ENCODE peak calls at places on chromosomes 5 and 9, in five cellular contexts. A is GM23248, O is hepatocyte, S is HCT116, C is neural progenitor cell. G is an unnamed sample.

GRCh38 chr5:74408150-74409043 is 232.1 kb downstream of the ENC1 start:
- DNase-seq in A (no peak), O (peak), S (no peak), C (no peak), G (no peak)

GRCh38 chr5:32326216-32326772 is 13.6 kb upstream of the MTMR12 start:
- DNase-seq in S (peak), O (no peak), A (peak), C (no peak), G (no peak)

GRCh38 chr5:7875151-7875550 is 6.2 kb downstream of the MTRR start:
- DNase-seq in O (no peak), C (no peak), S (no peak), A (no peak), G (no peak)

GRCh38 chr9:5375790-5376477 is 36.3 kb upstream of the RLN1 start:
- DNase-seq in A (peak), C (no peak), O (no peak), S (no peak), G (no peak)

GRCh38 chr9:23824241-23825142 is 1.5 kb downstream of the ELAVL2 start:
- DNase-seq in C (peak), O (peak), A (peak), S (no peak), G (no peak)

GRCh38 chr5:54088081-54088480 is 222.3 kb downstream of the ARL15 start:
- DNase-seq in C (no peak), S (no peak), O (no peak), A (no peak), G (no peak)

GRCh38 chr5:113508756-113509155 is 4.7 kb upstream of the YTHDC2 start:
- DNase-seq in S (no peak), A (peak), O (no peak), C (no peak), G (no peak)

GRCh38 chr5:134122530-134122929 is 8.0 kb downstream of the TCF7 start:
- DNase-seq in S (no peak), A (no peak), C (no peak), O (no peak), G (peak)

GRCh38 chr5:141306630-141307029 is 2.8 kb upstream of the SLC25A2 start:
- DNase-seq in C (no peak), O (no peak), S (no peak), A (no peak), G (no peak)

GRCh38 chr9:133125706-133126696 is 5.0 kb upstream of the RALGDS start:
- DNase-seq in S (no peak), C (no peak), O (no peak), A (peak), G (no peak)

GRCh38 chr5:83097582-83098265 is 20.4 kb downstream of the XRCC4 start:
- DNase-seq in S (no peak), C (no peak), A (peak), O (peak), G (no peak)

GRCh38 chr9:3760031-3760430 is 234.2 kb upstream of the RFX3 start:
- DNase-seq in C (peak), O (no peak), A (no peak), S (no peak), G (no peak)

GRCh38 chr9:34884732-34885131 is 73.4 kb upstream of the PHF24 start:
- DNase-seq in C (no peak), O (no peak), A (no peak), S (no peak), G (no peak)

GRCh38 chr9:71854811-71855210 is 56.2 kb downstream of the ABHD17B start:
- DNase-seq in C (no peak), A (no peak), O (no peak), S (no peak), G (no peak)

GRCh38 chr5:112738180-112738560 is 485 bp downstream of the APC start:
- DNase-seq in O (no peak), A (peak), C (peak), S (no peak), G (peak)

GRCh38 chr9:74666625-74667316 is 169.6 kb downstream of the RORB start:
- DNase-seq in A (peak), C (no peak), O (no peak), S (no peak), G (no peak)

GRCh38 chr9:22228542-22228941 is 218.1 kb upstream of the DMRTA1 start:
- DNase-seq in C (no peak), O (no peak), S (no peak), A (peak), G (no peak)

GRCh38 chr9:91321691-91322090 is 40.0 kb downstream of the AUH start:
- DNase-seq in S (no peak), O (no peak), C (no peak), A (no peak), G (no peak)
- TF ChIP-seq EZH2phosphoT487 in S (no peak), O (no peak), C (no peak), A (no peak), G (no peak)

DNA sequence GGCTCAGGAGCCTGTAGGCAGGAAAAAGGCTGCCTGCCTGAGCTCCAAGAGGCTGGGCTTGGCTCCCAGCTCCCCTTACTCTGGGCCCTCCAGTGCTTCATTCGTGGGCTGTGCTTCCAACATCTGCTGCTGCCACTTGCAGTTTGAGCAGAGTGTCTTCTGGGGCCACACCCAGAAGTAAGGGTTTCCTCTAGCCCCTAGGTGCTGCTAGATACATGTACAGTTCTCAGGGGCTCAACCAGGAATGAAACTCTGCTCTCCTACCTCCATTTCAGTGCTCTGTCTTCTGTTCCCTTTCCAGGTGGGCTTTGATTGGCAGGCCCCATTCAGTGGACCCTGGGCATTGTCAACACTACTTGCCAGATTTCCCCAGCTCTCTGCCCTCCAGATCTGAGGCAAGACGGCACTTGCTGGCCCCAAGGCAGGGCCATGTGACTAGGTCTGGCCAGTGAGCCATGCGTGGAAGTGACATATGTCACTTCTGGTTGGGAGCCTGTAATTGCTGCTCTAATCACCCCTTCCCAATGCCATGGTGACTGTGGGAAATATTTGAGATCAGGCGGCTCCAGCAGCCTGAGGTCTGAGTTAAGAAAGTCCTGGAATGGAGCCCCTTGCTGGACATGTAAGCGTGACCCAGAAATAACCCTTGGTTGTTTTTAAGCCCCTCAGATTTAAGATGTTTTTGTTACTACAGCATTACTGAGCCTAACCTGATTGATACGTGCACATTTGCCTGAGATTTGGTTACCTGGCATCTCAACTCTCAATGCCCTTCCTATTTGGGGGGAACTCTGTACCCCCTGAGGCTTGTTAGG is 9.4 kb upstream of the BOD1 start:
- DNase-seq in C (no peak), O (peak), A (no peak), S (no peak), G (peak)
- H2AFZ ChIP-seq in C (no peak), O (no peak), A (peak), S (no peak), G (peak)

DNA sequence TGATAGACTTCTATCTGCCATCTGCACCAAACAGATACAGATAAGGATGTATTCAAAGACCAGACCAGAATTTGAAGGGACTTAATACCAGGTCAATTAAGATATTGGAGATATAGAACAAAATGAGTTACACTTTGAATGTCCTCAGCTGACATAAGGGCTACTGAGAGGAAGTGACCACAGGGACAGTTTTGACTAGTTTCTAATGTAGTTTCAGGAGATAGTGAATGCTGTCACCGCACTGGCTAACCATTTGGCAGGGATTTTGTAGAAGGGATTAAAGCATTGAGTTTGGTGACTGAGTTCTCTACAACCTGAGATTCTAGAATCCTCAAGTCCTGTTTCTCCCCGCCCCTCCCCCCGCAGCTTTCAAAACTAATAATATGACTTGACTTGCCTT is 22.7 kb downstream of the CCNH start:
- DNase-seq in S (no peak), A (no peak), C (no peak), O (no peak), G (no peak)
- H3K27ac ChIP-seq in S (no peak), A (peak), C (no peak), O (no peak), G (no peak)

DNA sequence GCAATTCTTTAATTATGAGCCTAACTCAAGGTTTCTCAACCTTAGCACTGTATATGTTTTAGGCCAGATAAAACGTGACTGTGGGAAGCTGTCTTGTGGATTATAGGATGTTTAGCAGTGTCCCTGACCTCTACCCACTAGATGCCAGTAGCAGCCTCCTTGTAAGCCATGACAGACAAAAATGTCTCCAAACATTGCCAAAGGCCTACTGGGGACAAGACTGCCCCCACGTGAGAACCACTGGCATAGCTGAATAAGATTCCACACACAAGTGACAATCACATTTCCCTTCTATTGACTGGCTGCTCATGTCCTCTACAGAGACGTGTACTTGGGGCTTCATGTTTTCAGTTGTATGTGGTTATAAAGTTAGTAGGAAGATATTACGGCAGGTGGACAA is 55.4 kb downstream of the GOLM1 start:
- DNase-seq in A (no peak), O (no peak), C (peak), S (peak), G (no peak)
- TF ChIP-seq EZH2phosphoT487 in A (no peak), O (no peak), C (no peak), S (no peak), G (no peak)

GRCh38 chr9:93952784-93953491 is 2.2 kb downstream of the BARX1 start:
- DNase-seq in C (peak), S (no peak), O (peak), A (no peak), G (no peak)

GRCh38 chr9:93949694-93950449 is 5.3 kb downstream of the BARX1 start:
- DNase-seq in O (no peak), C (peak), S (peak), A (peak), G (no peak)

GRCh38 chr9:93952119-93952783 is 2.9 kb downstream of the BARX1 start:
- DNase-seq in A (no peak), O (no peak), C (peak), S (no peak), G (no peak)

GRCh38 chr9:93950619-93951601 is 4.2 kb downstream of the BARX1 start:
- DNase-seq in O (peak), C (peak), A (peak), S (no peak), G (no peak)

DNA sequence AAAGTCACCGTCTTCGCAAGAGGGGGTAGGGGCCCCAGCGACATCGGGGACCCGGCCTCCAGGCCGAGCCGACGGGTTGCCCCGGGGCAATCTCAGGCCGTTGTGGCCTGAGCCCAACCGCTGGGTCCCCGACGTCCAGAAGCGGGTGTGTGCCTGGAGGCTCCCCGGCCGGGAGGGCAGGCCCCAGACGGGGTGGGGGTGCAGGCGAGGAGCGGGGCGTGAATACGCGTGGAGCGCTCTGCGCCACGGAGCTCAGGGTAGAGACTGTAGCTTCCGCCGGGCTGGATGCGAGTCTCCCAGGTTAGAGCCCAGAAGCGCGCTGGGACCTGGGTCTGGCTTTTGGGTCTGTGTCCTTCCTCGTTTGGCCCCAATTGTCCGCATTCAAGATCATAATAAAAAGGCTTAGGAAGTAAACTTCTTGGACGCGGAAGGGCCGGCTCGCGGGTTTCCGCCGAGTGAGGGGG is 3.5 kb downstream of the BARX1 start:
- DNase-seq in O (no peak), A (no peak), C (peak), S (no peak), G (no peak)
- H2AFZ ChIP-seq in O (peak), A (no peak), C (no peak), S (no peak), G (no peak)

GRCh38 chr9:124264812-124265211 is 7.1 kb downstream of the NEK6 start:
- DNase-seq in S (no peak), C (no peak), A (no peak), O (no peak), G (peak)
- H3K27ac ChIP-seq in S (no peak), C (no peak), A (no peak), O (no peak), G (peak)

GRCh38 chr5:218457-219289 is 553 bp downstream of the SDHA start:
- DNase-seq in O (peak), S (no peak), C (peak), A (peak), G (peak)
- TF ChIP-seq EZH2phosphoT487 in O (no peak), S (no peak), C (no peak), A (no peak), G (no peak)